ENCODE peak calls at places on chromosomes 12 and 14, in ten cellular contexts. R is hepatocyte, D is MM.1S, A is PC-3, L is fibroblast of lung, U is K562, I is DND-41, Z is GM23248, O is HCT116, Q is GM12878. V is an unnamed sample.

GRCh38 chr12:57795354-57795753 is 12.8 kb downstream of the TSFM start:
- DNase-seq in O (no peak), U (no peak), I (no peak), Z (peak; percentile 73), L (no peak), A (peak; percentile 90), Q (no peak), R (no peak), D (no peak), V (no peak)

GRCh38 chr12:4796218-4796617 is 76.0 kb downstream of the GALNT8 start:
- DNase-seq in L (no peak), A (no peak), R (no peak), I (no peak), Z (no peak), Q (no peak), O (no peak), D (no peak), U (no peak), V (no peak)

GRCh38 chr14:67285876-67286452 is 44.7 kb downstream of the PALS1 start:
- DNase-seq in L (peak; percentile 79), O (peak; percentile 39), Q (no peak), R (peak; percentile 77), I (no peak), D (peak; percentile 13), A (peak; percentile 86), Z (peak; percentile 62), U (peak; percentile 28), V (peak; percentile 74)

GRCh38 chr14:100339757-100340453 is 16.8 kb downstream of the SLC25A47 start:
- DNase-seq in L (no peak), D (no peak), I (peak; percentile 53), O (no peak), U (no peak), A (no peak), R (no peak), Q (no peak), Z (no peak), V (no peak)

GRCh38 chr12:76025601-76026575 is 5.7 kb downstream of the PHLDA1 start:
- DNase-seq in R (no peak), D (no peak), L (peak; percentile 89), O (no peak), I (no peak), U (no peak), Z (peak; percentile 38), Q (no peak), A (peak; percentile 56), V (no peak)

GRCh38 chr12:67447180-67447579 is 178.0 kb downstream of the CAND1 start:
- DNase-seq in O (no peak), I (no peak), L (no peak), D (no peak), R (no peak), Z (no peak), Q (no peak), A (no peak), U (no peak), V (no peak)

GRCh38 chr12:94977766-94978468 is 25.6 kb downstream of the NDUFA12 start:
- DNase-seq in D (no peak), Z (no peak), L (no peak), Q (no peak), A (no peak), U (peak; percentile 19), R (no peak), I (no peak), O (no peak), V (no peak)

GRCh38 chr12:3869860-3870259 is 3.3 kb downstream of the PARP11 start:
- DNase-seq in Q (no peak), R (no peak), O (no peak), U (no peak), I (peak; percentile 14), Z (no peak), L (no peak), D (peak; percentile 60), A (no peak), V (no peak)

GRCh38 chr12:57477710-57478681 is 1.7 kb downstream of the ARHGAP9 start:
- DNase-seq in D (no peak), A (no peak), I (peak; percentile 68), R (no peak), O (no peak), Z (no peak), U (peak; percentile 62), Q (peak; percentile 41), L (no peak), V (no peak)

GRCh38 chr12:18502422-18502821 is 235.4 kb downstream of the PLCZ1 start:
- DNase-seq in I (no peak), A (peak; percentile 47), R (no peak), Z (no peak), Q (no peak), D (no peak), U (no peak), O (no peak), L (no peak), V (no peak)

GRCh38 chr12:30850684-30851083 is 75.9 kb upstream of the TSPAN11 start:
- DNase-seq in O (no peak), R (no peak), L (no peak), Z (no peak), A (no peak), U (no peak), I (no peak), D (no peak), Q (no peak), V (no peak)

GRCh38 chr14:46840971-46841729 is 189.6 kb upstream of the RPL10L start:
- DNase-seq in Q (no peak), D (no peak), A (no peak), Z (no peak), O (no peak), U (no peak), L (no peak), R (peak; percentile 42), I (no peak), V (no peak)

GRCh38 chr12:31017535-31017934 is 56.1 kb upstream of the DDX11 start:
- DNase-seq in Z (no peak), U (no peak), O (no peak), R (no peak), D (no peak), L (no peak), A (no peak), Q (no peak), I (no peak), V (no peak)

GRCh38 chr14:69573205-69573840 is 1.3 kb downstream of the CCDC177 start:
- DNase-seq in I (no peak), Z (peak; percentile 33), O (no peak), U (no peak), A (no peak), D (no peak), L (no peak), Q (no peak), R (no peak), V (peak; percentile 41)
- TF ChIP-seq EZH2 in I (no peak), Z (peak; percentile 83), O (no peak), U (no peak), A (no peak), D (no peak), L (peak; percentile 100), Q (no peak), R (no peak), V (peak; percentile 49)

GRCh38 chr12:100142851-100143559 is at the start of gene BLTP3B:
- DNase-seq in R (peak; percentile 96), I (peak; percentile 92), D (peak; percentile 81), O (peak; percentile 54), Q (peak; percentile 27), L (peak; percentile 70), A (peak; percentile 76), Z (peak; percentile 97), U (peak; percentile 91), V (peak; percentile 87)

GRCh38 chr12:100138048-100138907 is 4.4 kb downstream of the BLTP3B start:
- DNase-seq in U (peak; percentile 41), L (peak; percentile 28), Q (no peak), Z (peak; percentile 52), O (no peak), I (no peak), A (peak; percentile 45), R (no peak), D (peak; percentile 26), V (peak; percentile 44)

GRCh38 chr12:100145643-100146042 is 3.0 kb upstream of the BLTP3B start:
- DNase-seq in L (no peak), Z (no peak), R (no peak), D (no peak), A (no peak), I (no peak), Q (no peak), O (no peak), U (no peak), V (no peak)

GRCh38 chr12:100141998-100142850 is 450 bp downstream of the BLTP3B start:
- DNase-seq in D (peak; percentile 41), I (peak; percentile 44), A (peak; percentile 13), O (no peak), Z (peak; percentile 70), U (peak; percentile 58), Q (no peak), L (no peak), R (peak; percentile 68), V (peak; percentile 50)

DNA sequence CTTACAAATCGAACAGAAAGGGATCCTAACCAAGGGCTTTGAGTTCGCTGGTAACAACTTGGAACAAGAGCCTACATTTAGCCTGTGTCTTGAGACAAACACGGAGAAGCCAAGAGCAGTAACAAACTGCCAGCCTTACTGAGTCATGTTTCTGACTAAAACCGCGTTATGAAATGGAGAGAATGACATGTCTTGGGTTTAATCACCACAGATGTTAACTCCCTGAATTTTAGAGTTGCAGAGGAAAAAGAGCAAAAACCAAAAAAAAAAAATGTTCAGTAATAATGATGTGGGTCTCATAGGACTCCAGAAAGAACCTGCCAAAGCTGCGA is 1.0 kb downstream of the BLTP3B start:
- DNase-seq in Q (no peak), D (peak; percentile 31), O (peak; percentile 32), U (peak; percentile 67), Z (peak; percentile 95), R (peak; percentile 70), I (peak; percentile 20), L (peak; percentile 91), A (peak; percentile 91), V (peak; percentile 47)
- H3K36me3 ChIP-seq in Q (no peaks in the 10 kb centered on the region), D (no peaks in the 10 kb centered on the region), O (no peaks in the 10 kb centered on the region), U (no peaks in the 10 kb centered on the region), Z (no peaks in the 10 kb centered on the region), R (no peaks in the 10 kb centered on the region), I (no peaks in the 10 kb centered on the region), L (no peaks in the 10 kb centered on the region), A (no peaks in the 10 kb centered on the region), V (no peaks in the 10 kb centered on the region)

GRCh38 chr12:53966070-53966384 is 6.9 kb upstream of the HOXC11 start:
- DNase-seq in O (no peak), U (no peak), A (no peak), Q (no peak), D (no peak), R (no peak), I (no peak), L (no peak), Z (no peak), V (no peak)
- H3K4me3 ChIP-seq in O (no peak overlapping the region), U (no peak overlapping the region), A (no peak overlapping the region), Q (no peak overlapping the region), D (no peak overlapping the region), R (no peak overlapping the region), I (no peak overlapping the region), L (no peak overlapping the region), Z (no peak overlapping the region), V (peak overlapping the region; percentile 44)

DNA sequence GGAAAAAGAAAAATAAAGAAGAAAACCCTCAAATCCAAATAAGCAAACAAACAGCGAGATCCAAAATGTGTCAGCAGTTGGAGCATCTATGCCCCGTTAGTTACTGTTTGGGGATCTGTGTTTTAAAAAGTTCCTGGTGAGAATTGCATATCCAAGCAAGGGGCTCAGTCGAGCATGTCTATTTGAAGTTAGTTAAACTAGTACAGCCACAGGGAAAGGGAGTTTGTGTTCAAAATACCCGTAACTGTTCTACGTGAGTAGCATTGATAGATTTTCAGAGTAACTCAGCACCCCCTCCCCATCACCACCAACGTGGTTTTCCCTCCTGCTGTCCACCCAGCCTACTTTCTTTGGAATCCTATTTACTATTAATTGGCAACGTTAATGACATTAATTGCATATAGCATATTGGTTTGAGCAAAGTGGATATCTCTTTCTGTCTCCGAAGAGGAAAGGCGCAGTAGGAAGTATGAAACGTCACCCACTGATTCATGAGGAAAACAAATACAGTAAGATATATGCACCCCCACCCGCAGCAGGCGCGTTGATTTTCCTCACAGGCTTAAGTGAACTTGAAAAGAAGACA is 1.5 kb downstream of the NPAS3 start:
- DNase-seq in O (no peak), A (peak; percentile 55), U (no peak), Q (no peak), D (no peak), R (no peak), Z (peak; percentile 16), L (peak; percentile 24), I (no peak), V (peak; percentile 89)
- TF ChIP-seq EZH2 in O (no peak), A (no peak), U (no peak), Q (peak; percentile 80), D (no peak), R (peak; percentile 78), Z (no peak), L (no peak), I (no peak), V (no peak)